ENCODE peak calls at places on chromosome X, in five cellular contexts. A is GM13976; H is adipocyte; M is stimulated activated naive CD8-positive, alpha-beta T cell treated with anti-CD3 and anti-CD28 coated beads, Interleukin-15, Interleukin-2, amounts not matched to agents 100 U/mL and 50 U/mL, for 24 hours; K is hypothalamus. B is an unnamed sample.
A peak's percentile ranks its signal among the peaks of the same experiment; 100 is the strongest.

GRCh38 chrX:119398974-119399771 is at the start of gene SLC25A43:
- DNase-seq in A (peak; percentile 87), H (peak; percentile 61), M (peak; percentile 40), K (no peak), B (peak; percentile 89)

GRCh38 chrX:150558424-150558823 is 10.0 kb upstream of the MTM1 start:
- DNase-seq in A (no peak), H (no peak), M (no peak), K (no peak), B (no peak)

GRCh38 chrX:74419861-74420193 is 1.5 kb upstream of the SLC16A2 start:
- DNase-seq in A (no peak), H (no peak), M (peak; percentile 14), K (no peak), B (no peak)

GRCh38 chrX:267771-268261 is 13.4 kb upstream of the PLCXD1 start:
- DNase-seq in A (no peak), H (no peak), M (no peak), K (no peak), B (no peak)

GRCh38 chrX:140664939-140665338 is 44.6 kb upstream of the LINC00632 start:
- DNase-seq in A (no peak), H (peak; percentile 4), M (no peak), K (no peak), B (no peak)

GRCh38 chrX:41381685-41382084 is 47.7 kb downstream of the DDX3X start:
- DNase-seq in A (no peak), H (peak; percentile 60), M (no peak), K (no peak), B (no peak)

GRCh38 chrX:33974676-33975075 is 157.4 kb downstream of the FAM47A start:
- DNase-seq in A (no peak), H (no peak), M (no peak), K (no peak), B (no peak)

GRCh38 chrX:47571215-47571614 is 10.2 kb downstream of the ARAF start:
- DNase-seq in A (no peak), H (no peak), M (no peak), K (no peak), B (no peak)

GRCh38 chrX:23937100-23937499 is 29.3 kb downstream of the CXorf58 start:
- DNase-seq in A (no peak), H (no peak), M (no peak), K (no peak), B (no peak)

GRCh38 chrX:83022020-83022419 is 486.1 kb upstream of the POU3F4 start:
- DNase-seq in A (no peak), H (no peak), M (no peak), K (no peak), B (no peak)

GRCh38 chrX:38260231-38260630 is 39.6 kb upstream of the SRPX start:
- DNase-seq in A (peak; percentile 47), H (no peak), M (no peak), K (no peak), B (peak; percentile 52)

GRCh38 chrX:12269484-12269883 is 131.2 kb downstream of the FRMPD4 start:
- DNase-seq in A (no peak), H (peak; percentile 44), M (no peak), K (no peak), B (no peak)

GRCh38 chrX:136711147-136711546 is 63.2 kb downstream of the CD40LG start:
- DNase-seq in A (no peak), H (peak; percentile 60), M (no peak), K (no peak), B (peak; percentile 4)

GRCh38 chrX:124242160-124242559 is 90.3 kb upstream of the TEX13D start:
- DNase-seq in A (no peak), H (no peak), M (no peak), K (no peak), B (no peak)

GRCh38 chrX:13265549-13266132 is 54.2 kb downstream of the ATXN3L start:
- DNase-seq in A (no peak), H (no peak), M (no peak), K (no peak), B (no peak)

GRCh38 chrX:131633285-131633917 is 89.5 kb downstream of the OR13H1 start:
- DNase-seq in A (peak; percentile 39), H (peak; percentile 83), M (peak; percentile 35), K (peak; percentile 0), B (peak; percentile 20)

GRCh38 chrX:51891821-51892551 is 1.4 kb upstream of the MAGED1 start:
- DNase-seq in A (no peak), H (peak; percentile 90), M (no peak), K (peak; percentile 8), B (no peak)

GRCh38 chrX:105645667-105646354 is 176.5 kb upstream of the NRK start:
- DNase-seq in A (no peak), H (peak; percentile 20), M (no peak), K (no peak), B (no peak)

GRCh38 chrX:123171781-123172180 is 12.3 kb upstream of the GRIA3 start:
- DNase-seq in A (no peak), H (no peak), M (no peak), K (no peak), B (no peak)

GRCh38 chrX:32871636-32872035 is 339.7 kb downstream of the DMD start:
- DNase-seq in A (no peak), H (no peak), M (no peak), K (no peak), B (no peak)

GRCh38 chrX:10054396-10054795 is 87.2 kb downstream of the CLDN34 start:
- DNase-seq in A (no peak), H (no peak), M (no peak), K (no peak), B (no peak)

GRCh38 chrX:23907106-23907495 is 637 bp downstream of the APOO start:
- DNase-seq in A (no peak), H (no peak), M (no peak), K (no peak), B (no peak)

GRCh38 chrX:41145920-41146608 is 60.8 kb downstream of the USP9X start:
- DNase-seq in A (no peak), H (peak; percentile 88), M (no peak), K (no peak), B (no peak)

GRCh38 chrX:83416273-83416672 is 91.8 kb upstream of the POU3F4 start:
- DNase-seq in A (no peak), H (peak; percentile 5), M (no peak), K (no peak), B (no peak)

GRCh38 chrX:42567268-42567667 is 210.7 kb downstream of the PPP1R2C start:
- DNase-seq in A (no peak), H (no peak), M (no peak), K (no peak), B (no peak)

GRCh38 chrX:24081661-24082154 is 27.0 kb downstream of the EIF2S3 start:
- DNase-seq in A (no peak), H (peak; percentile 72), M (peak; percentile 57), K (peak; percentile 0), B (no peak)

GRCh38 chrX:38278682-38279081 is 48.6 kb downstream of the RPGR start:
- DNase-seq in A (no peak), H (no peak), M (no peak), K (no peak), B (no peak)

GRCh38 chrX:154717824-154718223 is 33.1 kb downstream of the GAB3 start:
- DNase-seq in A (no peak), H (no peak), M (peak; percentile 23), K (no peak), B (no peak)

GRCh38 chrX:115023139-115023538 is 5.7 kb upstream of the IL13RA2 start:
- DNase-seq in A (no peak), H (peak; percentile 44), M (no peak), K (no peak), B (no peak)

GRCh38 chrX:111447298-111447697 is 35.3 kb upstream of the DCX start:
- DNase-seq in A (peak; percentile 3), H (no peak), M (peak; percentile 4), K (no peak), B (peak; percentile 0)

GRCh38 chrX:555589-556220 is 74.9 kb upstream of the SHOX start:
- DNase-seq in A (no peak), H (no peak), M (no peak), K (no peak), B (no peak)

GRCh38 chrX:141662781-141663180 is 35.8 kb downstream of the SPANXD start:
- DNase-seq in A (no peak), H (no peak), M (no peak), K (no peak), B (no peak)

GRCh38 chrX:31266172-31267076 is 194.6 kb upstream of the FTHL17 start:
- DNase-seq in A (peak; percentile 74), H (peak; percentile 69), M (peak; percentile 12), K (peak; percentile 11), B (peak; percentile 81)

GRCh38 chrX:15359701-15360100 is 24.4 kb upstream of the PIGA start:
- DNase-seq in A (no peak), H (peak; percentile 47), M (no peak), K (no peak), B (no peak)

GRCh38 chrX:57964975-57965374 is 54.7 kb upstream of the ZXDA start:
- DNase-seq in A (no peak), H (no peak), M (no peak), K (no peak), B (no peak)

GRCh38 chrX:103360092-103360491 is 3.8 kb downstream of the TCEAL9 start:
- DNase-seq in A (no peak), H (no peak), M (no peak), K (no peak), B (no peak)

GRCh38 chrX:120790118-120790517 is 85.5 kb downstream of the CT47B1 start:
- DNase-seq in A (peak; percentile 49), H (peak; percentile 91), M (no peak), K (peak; percentile 0), B (peak; percentile 32)

GRCh38 chrX:127317159-127317558 is 497.6 kb downstream of the PRR32 start:
- DNase-seq in A (no peak), H (no peak), M (no peak), K (no peak), B (no peak)